ENCODE peak calls at places on chromosomes 12 and 14, in four cellular contexts. O is endothelial cell, M is cerebellar nuclear complex, F is RWPE1. Q is an unnamed sample.

GRCh38 chr14:86423212-86423611 is 893.3 kb downstream of the FLRT2 start:
- DNase-seq in O (no peak), M (no peak), F (no peak), Q (no peak)

GRCh38 chr14:65560340-65561027 is 148.0 kb downstream of the FUT8 start:
- DNase-seq in M (no peak), O (no peak), F (no peak), Q (no peak)

GRCh38 chr12:121894633-121895032 is 6.0 kb downstream of the PSMD9 start:
- DNase-seq in O (no peak), F (no peak), M (no peak), Q (peak)

GRCh38 chr12:80187660-80188090 is 88.3 kb downstream of the OTOGL start:
- DNase-seq in O (no peak), F (no peak), M (no peak), Q (no peak)

GRCh38 chr12:65533177-65533883 is 254.8 kb downstream of the MSRB3 start:
- DNase-seq in F (no peak), M (no peak), O (no peak), Q (peak)

GRCh38 chr14:62691613-62692489 is 353.4 kb downstream of the KCNH5 start:
- DNase-seq in O (no peak), F (peak), M (no peak), Q (peak)

GRCh38 chr14:47332939-47333338 is 342.5 kb downstream of the MDGA2 start:
- DNase-seq in M (no peak), F (no peak), O (no peak), Q (no peak)

GRCh38 chr14:50099335-50099734 is 17.0 kb downstream of the VCPKMT start:
- DNase-seq in F (peak), M (no peak), O (no peak), Q (no peak)

GRCh38 chr12:110782068-110782467 is 39.4 kb upstream of the PPP1CC start:
- DNase-seq in F (no peak), M (no peak), O (no peak), Q (peak)

GRCh38 chr14:93490001-93490400 is 59.3 kb downstream of the UNC79 start:
- DNase-seq in M (no peak), F (no peak), O (no peak), Q (no peak)

GRCh38 chr12:66725031-66725430 is 46.2 kb upstream of the GRIP1 start:
- DNase-seq in M (no peak), O (no peak), F (no peak), Q (no peak)

Q was measured in NB4.